ENCODE peak calls at places on chromosome 14, in four cellular contexts. G is gastrocnemius medialis, T is PC-3, V is BE2C. I is an unnamed sample.

GRCh38 chr14:56798447-56799326 is 11.6 kb downstream of the OTX2 start:
- DNase-seq in G (no peak), V (no peak), T (no peak), I (no peak)

GRCh38 chr14:75282166-75282547 is 3.5 kb downstream of the FOS start:
- DNase-seq in V (no peak), T (no peak), G (no peak), I (no peak)

GRCh38 chr14:21069388-21070082 is 569 bp upstream of the ARHGEF40 start:
- DNase-seq in G (no peak), T (no peak), V (peak), I (no peak)

GRCh38 chr14:95774265-95775160 is 60.6 kb upstream of the TCL1A start:
- DNase-seq in G (no peak), T (peak), V (peak), I (peak)

GRCh38 chr14:29953501-29953900 is 25.9 kb upstream of the PRKD1 start:
- DNase-seq in T (no peak), V (no peak), G (no peak), I (no peak)

GRCh38 chr14:50741571-50741970 is 73.5 kb upstream of the SAV1 start:
- DNase-seq in V (no peak), G (no peak), T (peak), I (no peak)

GRCh38 chr14:90970167-90970600 is 90.3 kb downstream of the RPS6KA5 start:
- DNase-seq in G (no peak), V (no peak), T (peak), I (no peak)

GRCh38 chr14:75200451-75200850 is 24.0 kb upstream of the TMED10 start:
- DNase-seq in G (no peak), T (peak), V (no peak), I (no peak)

GRCh38 chr14:75489480-75489837 is 32.8 kb upstream of the BATF start:
- DNase-seq in G (no peak), T (no peak), V (no peak), I (no peak)

GRCh38 chr14:36070056-36071043 is 106.2 kb downstream of the PTCSC3 start:
- DNase-seq in V (peak), G (no peak), T (peak), I (no peak)

GRCh38 chr14:101357559-101358319 is 203.6 kb upstream of the DIO3 start:
- DNase-seq in V (no peak), G (no peak), T (no peak), I (peak)

GRCh38 chr14:75982724-75983358 is 1.0 kb upstream of the TGFB3 start:
- DNase-seq in V (peak), T (no peak), G (no peak), I (peak)

GRCh38 chr14:29037428-29037827 is 270.8 kb downstream of the FOXG1 start:
- DNase-seq in G (no peak), T (no peak), V (no peak), I (no peak)

GRCh38 chr14:80955434-80955939 is at the start of gene TSHR:
- DNase-seq in V (no peak), G (no peak), T (no peak), I (no peak)

GRCh38 chr14:61188936-61189808 is 92.0 kb downstream of the TMEM30B start:
- DNase-seq in T (peak), G (peak), V (peak), I (peak)
- TF ChIP-seq CTCF in T (peak), G (peak), V (peak), I (no peak)

GRCh38 chr14:55240526-55241178 is 30.6 kb upstream of the FBXO34 start:
- DNase-seq in V (peak), G (peak), T (no peak), I (no peak)

GRCh38 chr14:55243813-55244212 is 27.4 kb upstream of the FBXO34 start:
- DNase-seq in G (no peak), T (no peak), V (no peak), I (no peak)

GRCh38 chr14:55241673-55242072 is 29.5 kb upstream of the FBXO34 start:
- DNase-seq in T (no peak), V (no peak), G (no peak), I (no peak)

GRCh38 chr14:55249423-55249822 is 21.8 kb upstream of the FBXO34 start:
- DNase-seq in V (no peak), T (peak), G (no peak), I (no peak)

GRCh38 chr14:55245657-55246268 is 25.5 kb upstream of the FBXO34 start:
- DNase-seq in T (peak), V (peak), G (no peak), I (no peak)
- TF ChIP-seq CTCF in T (peak), V (peak), G (peak), I (no peak)

GRCh38 chr14:87233806-87234384 is 759.1 kb downstream of the GALC start:
- DNase-seq in T (no peak), G (no peak), V (no peak), I (no peak)

GRCh38 chr14:87229131-87229530 is 763.9 kb downstream of the GALC start:
- DNase-seq in V (no peak), T (no peak), G (no peak), I (no peak)

GRCh38 chr14:87230726-87231125 is 762.3 kb downstream of the GALC start:
- DNase-seq in V (no peak), T (no peak), G (no peak), I (no peak)

GRCh38 chr14:87233266-87233665 is 759.7 kb downstream of the GALC start:
- DNase-seq in T (no peak), G (no peak), V (no peak), I (no peak)

GRCh38 chr14:87231336-87232026 is 761.5 kb downstream of the GALC start:
- DNase-seq in T (no peak), V (no peak), G (no peak), I (no peak)
- TF ChIP-seq CTCF in T (no peak), V (no peak), G (no peak), I (no peak)

GRCh38 chr14:69982220-69982795 is 103.1 kb downstream of the SMOC1 start:
- DNase-seq in G (no peak), T (no peak), V (no peak), I (no peak)

GRCh38 chr14:69985456-69985855 is 106.2 kb downstream of the SMOC1 start:
- DNase-seq in G (no peak), V (no peak), T (no peak), I (no peak)

GRCh38 chr14:69983317-69983716 is 104.1 kb downstream of the SMOC1 start:
- DNase-seq in V (no peak), G (no peak), T (no peak), I (no peak)

GRCh38 chr14:69980457-69981414 is 101.5 kb downstream of the SMOC1 start:
- DNase-seq in V (no peak), T (peak), G (no peak), I (no peak)

GRCh38 chr14:69979882-69980281 is 100.7 kb downstream of the SMOC1 start:
- DNase-seq in T (no peak), G (no peak), V (no peak), I (no peak)
- TF ChIP-seq CTCF in T (no peak), G (no peak), V (no peak), I (no peak)

GRCh38 chr14:73774671-73775070 is 60.5 kb upstream of the PNMA1 start:
- DNase-seq in G (no peak), T (no peak), V (no peak), I (no peak)

GRCh38 chr14:73770977-73771847 is 57.0 kb upstream of the PNMA1 start:
- DNase-seq in T (peak), G (no peak), V (no peak), I (no peak)

GRCh38 chr14:73774244-73774575 is 60.0 kb upstream of the PNMA1 start:
- DNase-seq in V (no peak), T (no peak), G (no peak), I (no peak)

GRCh38 chr14:73773441-73774243 is 59.5 kb upstream of the PNMA1 start:
- DNase-seq in T (no peak), G (no peak), V (no peak), I (no peak)

GRCh38 chr14:73771848-73772705 is 57.9 kb upstream of the PNMA1 start:
- DNase-seq in G (peak), V (peak), T (peak), I (no peak)
- TF ChIP-seq CTCF in G (no peak), V (no peak), T (no peak), I (peak)

DNA sequence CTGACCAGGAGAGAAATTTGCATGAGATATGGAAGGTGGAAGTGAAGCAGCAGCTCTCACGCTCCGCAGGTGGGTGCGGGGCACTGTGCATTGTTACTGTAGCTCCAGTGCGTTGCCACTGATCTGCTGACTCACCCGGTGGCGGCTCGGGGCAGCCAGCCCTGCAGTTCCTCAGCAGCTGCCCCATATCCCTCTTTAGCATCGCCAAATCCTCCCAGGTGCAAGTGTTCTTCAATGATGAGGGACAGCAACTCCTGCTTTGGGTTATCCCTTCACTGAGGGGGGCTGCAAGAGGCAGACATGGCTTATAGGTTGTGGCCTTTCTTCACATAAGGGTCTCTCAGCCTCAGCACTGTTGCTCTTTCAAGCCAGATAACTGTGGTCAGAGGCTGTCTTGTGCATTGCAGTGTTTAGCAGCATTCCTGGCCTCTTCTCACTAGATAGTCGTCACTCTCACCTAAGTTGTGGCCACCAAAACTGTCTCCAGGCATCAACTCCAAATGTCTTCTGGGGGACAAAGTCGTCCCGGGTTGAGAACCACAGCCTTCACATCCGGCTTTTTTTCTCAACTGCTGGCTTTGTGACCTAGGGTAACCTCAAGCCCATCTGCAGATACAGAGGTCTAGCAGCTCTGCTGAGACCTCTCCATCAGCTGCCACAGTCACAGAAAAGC is 180.8 kb downstream of the EFCAB11 start:
- DNase-seq in V (peak), G (no peak), T (peak), I (no peak)
- TF ChIP-seq CTCF in V (no peak), G (no peak), T (no peak), I (no peak)

DNA sequence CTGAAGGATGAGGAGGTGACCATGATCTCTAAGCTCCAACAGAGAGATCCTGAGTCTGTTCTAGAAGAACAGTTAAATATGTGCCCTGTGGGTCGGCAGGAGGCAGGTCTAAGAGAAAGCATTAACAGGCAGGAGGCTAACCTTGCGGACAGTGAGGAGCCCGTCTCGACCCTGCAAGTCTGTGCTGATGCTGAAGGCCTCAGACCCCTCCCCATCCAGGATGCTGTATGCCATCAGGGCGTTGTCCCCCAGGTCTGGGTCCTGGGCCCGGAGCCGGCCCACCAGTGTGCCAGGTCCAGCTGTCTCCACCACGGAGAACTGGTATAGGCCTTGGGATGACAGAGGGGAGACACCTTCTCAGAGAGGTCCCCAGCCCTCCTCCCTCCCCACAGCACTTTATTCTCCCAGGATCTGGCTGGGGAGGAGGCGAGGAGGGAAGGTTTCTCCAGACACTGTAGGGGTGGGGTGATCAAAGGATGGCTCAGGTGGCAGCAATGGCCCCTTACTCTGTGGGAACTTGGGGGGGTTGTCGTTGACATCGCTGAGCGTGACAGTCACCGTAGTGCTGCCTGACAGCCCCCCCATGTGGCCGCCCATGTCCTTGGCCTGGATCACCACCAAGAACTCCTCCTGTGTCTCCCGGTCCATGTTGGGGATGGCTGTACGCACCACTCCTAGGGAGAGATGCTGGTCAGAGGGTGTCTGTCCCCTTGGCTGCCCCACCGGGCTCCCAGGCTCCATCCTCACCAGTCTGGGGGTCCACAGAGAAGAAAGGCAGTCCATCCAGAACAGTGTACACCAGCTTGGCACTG is 3.1 kb downstream of the CDH24 start:
- DNase-seq in T (no peak), V (peak), G (no peak), I (peak)
- TF ChIP-seq CTCF in T (peak), V (peak), G (no peak), I (no peak)

DNA sequence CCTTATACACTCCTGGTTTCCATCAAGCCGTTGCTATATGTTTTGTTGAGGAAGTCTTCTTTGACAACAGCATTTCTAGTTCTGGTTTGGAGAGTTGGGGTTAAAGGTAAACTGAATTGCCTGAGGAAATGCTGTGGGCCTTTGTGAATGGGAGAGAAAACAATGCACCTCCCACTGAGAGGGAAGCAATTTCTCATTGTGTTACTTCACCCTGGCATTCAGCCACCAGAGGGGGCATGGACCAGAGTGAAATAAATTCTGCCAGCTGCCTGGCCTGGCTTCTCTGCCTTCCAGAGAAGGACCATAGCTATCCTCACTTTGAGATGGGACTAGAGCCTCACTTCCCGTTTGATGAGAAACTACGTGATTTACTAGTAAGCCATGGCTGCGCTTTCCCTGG is 475.3 kb downstream of the EGLN3 start:
- DNase-seq in G (no peak), T (peak), V (peak), I (no peak)
- TF ChIP-seq CTCF in G (no peak), T (peak), V (peak), I (no peak)